ENCODE peak calls at places on chromosomes 4 and X, in nine cellular contexts. R, Z, L, F, U, E, N, X and O are unnamed samples.

GRCh38 chr4:73446336-73446938 is 10.4 kb downstream of the AFP start:
- DNase-seq in E (peak; percentile 15), U (peak; percentile 79), F (peak; percentile 19), R (no peak), Z (no peak), X (no peak), L (no peak), N (no peak), O (no peak)

GRCh38 chrX:69145281-69145680 is 20.0 kb downstream of the PJA1 start:
- DNase-seq in R (no peak), E (no peak), F (no peak), N (no peak), U (no peak), X (no peak), L (no peak), Z (no peak), O (no peak)

GRCh38 chrX:15358533-15358932 is 23.2 kb upstream of the PIGA start:
- DNase-seq in F (no peak), E (no peak), L (no peak), X (no peak), R (no peak), Z (no peak), N (no peak), U (no peak), O (no peak)

GRCh38 chr4:576245-576821 is at the start of gene TMEM271:
- DNase-seq in R (no peak), L (no peak), N (no peak), X (peak; percentile 68), U (no peak), F (no peak), Z (no peak), E (no peak), O (no peak)

GRCh38 chr4:174012135-174012923 is 271.1 kb downstream of the FBXO8 start:
- DNase-seq in L (no peak), U (no peak), R (no peak), N (no peak), F (no peak), X (no peak), Z (no peak), E (no peak), O (no peak)

GRCh38 chr4:71775449-71775848 is 8.4 kb downstream of the GC start:
- DNase-seq in Z (no peak), R (no peak), X (no peak), F (no peak), L (no peak), U (no peak), N (no peak), E (no peak), O (no peak)

GRCh38 chr4:47499705-47500104 is 14.6 kb downstream of the ATP10D start:
- DNase-seq in X (no peak), N (no peak), E (no peak), U (no peak), L (no peak), R (no peak), F (no peak), Z (no peak), O (no peak)

GRCh38 chrX:18288716-18289115 is 65.8 kb downstream of the SCML2 start:
- DNase-seq in E (no peak), X (no peak), N (no peak), R (no peak), L (no peak), U (no peak), F (no peak), Z (no peak), O (no peak)

GRCh38 chrX:1581132-1581531 is 10.3 kb upstream of the AKAP17A start:
- DNase-seq in Z (no peak), R (no peak), N (no peak), E (no peak), X (peak; percentile 77), U (peak; percentile 66), F (no peak), L (no peak), O (no peak)

GRCh38 chrX:118795528-118795927 is 28.1 kb upstream of the ZCCHC12 start:
- DNase-seq in X (no peak), U (peak; percentile 10), N (no peak), Z (no peak), F (no peak), L (no peak), R (no peak), E (no peak), O (no peak)

GRCh38 chrX:51891821-51892551 is 1.4 kb upstream of the MAGED1 start:
- DNase-seq in L (peak; percentile 17), X (no peak), E (peak; percentile 10), R (peak; percentile 11), Z (no peak), F (peak; percentile 84), N (no peak), U (peak; percentile 42), O (peak; percentile 76)

GRCh38 chr4:74117024-74117534 is 18.1 kb upstream of the CXCL2 start:
- DNase-seq in U (peak; percentile 97), N (peak; percentile 81), Z (no peak), E (no peak), R (peak; percentile 52), F (peak; percentile 85), X (no peak), L (peak; percentile 32), O (peak; percentile 92)

GRCh38 chr4:25743971-25744370 is 88.3 kb downstream of the SLC34A2 start:
- DNase-seq in R (no peak), F (no peak), N (no peak), E (no peak), Z (no peak), L (no peak), U (no peak), X (no peak), O (no peak)

GRCh38 chr4:100019821-100020220 is 69.7 kb upstream of the H2AZ1 start:
- DNase-seq in E (no peak), Z (no peak), U (no peak), N (no peak), R (no peak), F (no peak), L (no peak), X (no peak), O (no peak)

GRCh38 chr4:87060957-87061356 is 126.1 kb downstream of the AFF1 start:
- DNase-seq in L (no peak), U (no peak), F (no peak), E (no peak), R (peak; percentile 44), N (no peak), X (no peak), Z (no peak), O (peak; percentile 45)

GRCh38 chr4:152696764-152697250 is 17.0 kb upstream of the TMEM154 start:
- DNase-seq in N (no peak), R (no peak), F (no peak), U (peak; percentile 82), L (no peak), X (no peak), Z (peak; percentile 98), E (no peak), O (no peak)

GRCh38 chrX:12771445-12772069 is 19.7 kb upstream of the PRPS2 start:
- DNase-seq in E (peak; percentile 63), Z (peak; percentile 20), U (peak; percentile 69), R (no peak), X (peak; percentile 66), N (no peak), L (peak; percentile 22), F (no peak), O (no peak)

GRCh38 chrX:38860106-38861013 is 59.1 kb downstream of the MID1IP1 start:
- DNase-seq in R (no peak), U (no peak), X (no peak), F (no peak), N (no peak), L (no peak), E (no peak), Z (no peak), O (no peak)

GRCh38 chr4:138599965-138600364 is 357.8 kb upstream of the SLC7A11 start:
- DNase-seq in X (no peak), Z (no peak), F (no peak), R (no peak), U (no peak), N (no peak), E (no peak), L (no peak), O (no peak)

GRCh38 chr4:138602664-138603063 is 360.5 kb upstream of the SLC7A11 start:
- DNase-seq in Z (no peak), E (no peak), U (peak; percentile 19), F (no peak), R (no peak), N (no peak), X (no peak), L (no peak), O (no peak)
- TF ChIP-seq CTCF in Z (no peak), E (no peak), U (no peak), F (no peak), R (no peak), N (no peak), X (no peak), L (no peak), O (no peak)

DNA sequence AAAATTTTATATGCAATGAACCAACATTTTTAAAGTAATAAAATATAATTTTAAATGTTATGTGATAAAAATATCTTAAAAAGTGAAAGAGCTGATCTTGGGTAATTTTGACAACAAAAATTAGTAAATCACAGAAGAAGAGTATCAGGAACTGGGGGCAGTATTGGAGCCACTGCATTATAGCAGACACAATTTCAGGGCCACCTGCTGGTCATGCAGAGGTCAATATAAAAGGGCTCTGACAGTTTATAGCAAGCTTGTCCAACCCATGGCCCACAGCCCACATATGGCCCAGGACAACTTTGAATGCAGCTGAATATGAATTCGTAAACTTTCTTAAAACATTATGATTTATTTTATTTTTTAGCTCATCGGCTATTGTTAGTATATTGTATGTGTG is 13.0 kb upstream of the LEF1 start:
- DNase-seq in R (no peak), N (no peak), X (no peak), Z (no peak), L (no peak), F (no peak), E (no peak), U (no peak), O (no peak)
- TF ChIP-seq CTCF in R (no peak), N (no peak), X (peak; percentile 12), Z (peak; percentile 38), L (peak; percentile 13), F (no peak), E (no peak), U (peak; percentile 3), O (no peak)

GRCh38 chr4:140372607-140373327 is 679 bp upstream of the SCOC start:
- DNase-seq in U (peak; percentile 31), Z (peak; percentile 28), L (no peak), E (no peak), N (no peak), R (no peak), X (no peak), F (no peak), O (no peak)
- TF ChIP-seq CTCF in U (peak; percentile 24), Z (peak; percentile 38), L (peak; percentile 49), E (no peak), N (no peak), R (no peak), X (no peak), F (no peak), O (peak; percentile 20)

GRCh38 chrX:77162777-77163176 is 284.4 kb upstream of the FGF16 start:
- DNase-seq in L (no peak), Z (no peak), X (no peak), R (no peak), N (no peak), U (no peak), F (no peak), E (no peak), O (no peak)

GRCh38 chrX:77160301-77160700 is 286.9 kb upstream of the FGF16 start:
- DNase-seq in U (no peak), X (peak; percentile 29), L (no peak), E (peak; percentile 27), N (no peak), R (no peak), F (no peak), Z (no peak), O (no peak)
- TF ChIP-seq CTCF in U (peak; percentile 17), X (no peak), L (peak; percentile 34), E (peak; percentile 28), N (no peak), R (no peak), F (peak; percentile 27), Z (peak; percentile 22), O (peak; percentile 42)